ENCODE peak calls at places on chromosomes 4 and X, in five cellular contexts. R, Z, C, K and O are unnamed samples.

GRCh38 chrX:44843753-44844152 is at the start of gene DUSP21:
- DNase-seq in K (no peak), C (no peak), R (no peak), Z (no peak), O (no peak)

GRCh38 chr4:19832388-19832787 is 419.3 kb upstream of the SLIT2 start:
- DNase-seq in K (no peak), Z (no peak), C (no peak), R (no peak), O (no peak)

GRCh38 chrX:105636667-105637066 is 185.7 kb upstream of the NRK start:
- DNase-seq in Z (no peak), C (no peak), R (no peak), K (no peak), O (no peak)

GRCh38 chr4:8076023-8076422 is 82.6 kb downstream of the ABLIM2 start:
- DNase-seq in K (no peak), R (no peak), Z (no peak), C (no peak), O (no peak)

GRCh38 chrX:148620023-148620422 is 119.6 kb downstream of the AFF2 start:
- DNase-seq in Z (no peak), R (no peak), C (no peak), K (no peak), O (no peak)

GRCh38 chr4:78059524-78059889 is 2.4 kb downstream of the FRAS1 start:
- DNase-seq in C (peak; percentile 71), Z (no peak), K (no peak), R (peak; percentile 41), O (no peak)

GRCh38 chr4:138348055-138348454 is 105.9 kb upstream of the SLC7A11 start:
- DNase-seq in Z (no peak), C (no peak), K (no peak), R (no peak), O (no peak)

GRCh38 chrX:39050427-39050826 is 249.2 kb downstream of the MID1IP1 start:
- DNase-seq in K (no peak), C (no peak), R (no peak), Z (no peak), O (no peak)

GRCh38 chr4:32560306-32560705 is 1840.1 kb downstream of the PCDH7 start:
- DNase-seq in C (no peak), Z (no peak), K (no peak), R (no peak), O (no peak)

GRCh38 chr4:41533685-41534084 is 4.3 kb upstream of the LIMCH1 start:
- DNase-seq in Z (no peak), K (no peak), R (no peak), C (no peak), O (no peak)

GRCh38 chr4:2353222-2354107 is 65.0 kb downstream of the ZFYVE28 start:
- DNase-seq in K (no peak), Z (no peak), R (no peak), C (no peak), O (no peak)

GRCh38 chr4:37555324-37555723 is 130.9 kb downstream of the RELL1 start:
- DNase-seq in C (no peak), Z (no peak), R (no peak), K (no peak), O (no peak)

GRCh38 chrX:109856974-109857373 is 123.9 kb upstream of the ACSL4 start:
- DNase-seq in R (peak; percentile 15), Z (peak; percentile 21), K (peak; percentile 46), C (no peak), O (no peak)

GRCh38 chr4:163048447-163048846 is 118.2 kb downstream of the NAF1 start:
- DNase-seq in K (peak; percentile 1), Z (no peak), C (no peak), R (no peak), O (no peak)

GRCh38 chrX:24253030-24253429 is 60.8 kb downstream of the SUPT20HL2 start:
- DNase-seq in C (no peak), K (no peak), R (no peak), Z (no peak), O (no peak)

GRCh38 chr4:152696764-152697250 is 17.0 kb upstream of the TMEM154 start:
- DNase-seq in R (peak; percentile 9), Z (peak; percentile 81), C (no peak), K (peak; percentile 70), O (peak; percentile 50)

GRCh38 chrX:19585370-19586082 is 70.2 kb upstream of the MAP3K15 start:
- DNase-seq in C (no peak), R (no peak), K (no peak), Z (no peak), O (no peak)

GRCh38 chrX:149151805-149152757 is 353.0 kb downstream of the IDS start:
- DNase-seq in R (no peak), K (no peak), Z (no peak), C (no peak), O (no peak)

GRCh38 chrX:123169247-123169901 is 14.7 kb upstream of the GRIA3 start:
- DNase-seq in K (no peak), R (no peak), C (no peak), Z (no peak), O (no peak)

GRCh38 chr4:25011135-25011866 is 19.4 kb downstream of the LGI2 start:
- DNase-seq in K (no peak), C (no peak), Z (no peak), R (no peak), O (no peak)

GRCh38 chr4:133152330-133152791 is 3.3 kb downstream of the PCDH10 start:
- DNase-seq in K (no peak), Z (no peak), R (no peak), C (no peak), O (no peak)
- H3K4me3 ChIP-seq in K (no peak overlapping the region), Z (no peak overlapping the region), R (peak overlapping the region; percentile 58), C (no peak overlapping the region), O (no peak overlapping the region)

GRCh38 chrX:31166416-31166815 is 94.6 kb upstream of the FTHL17 start:
- DNase-seq in Z (no peak), K (no peak), R (no peak), C (no peak), O (no peak)
- H3K4me3 ChIP-seq in Z (no peak overlapping the region), K (no peak overlapping the region), R (no peak overlapping the region), C (no peak overlapping the region), O (no peak overlapping the region)

GRCh38 chr4:445410-445809 is 53.5 kb downstream of the ZNF721 start:
- DNase-seq in Z (no peak), C (no peak), K (no peak), R (no peak), O (no peak)
- H3K4me3 ChIP-seq in Z (no peak overlapping the region), C (no peak overlapping the region), K (no peak overlapping the region), R (no peak overlapping the region), O (no peak overlapping the region)

GRCh38 chr4:5444918-5445517 is 263.3 kb downstream of the EVC2 start:
- DNase-seq in Z (no peak), C (no peak), R (no peak), K (no peak), O (no peak)
- H3K4me3 ChIP-seq in Z (no peak overlapping the region), C (no peak overlapping the region), R (no peak overlapping the region), K (no peak overlapping the region), O (no peak overlapping the region)

GRCh38 chr4:27084685-27085356 is 224.2 kb downstream of the STIM2 start:
- DNase-seq in K (no peak), C (peak; percentile 18), R (no peak), Z (peak; percentile 3), O (peak; percentile 18)
- H3K4me3 ChIP-seq in K (no peak overlapping the region), C (no peak overlapping the region), R (peak overlapping the region; percentile 43), Z (no peak overlapping the region), O (peak overlapping the region; percentile 22)